ENCODE peak calls at places on chromosome 1, in nine cellular contexts. I, M, G, F, Q, J, V, U and D are unnamed samples.
A peak's percentile ranks its signal among the peaks of the same experiment; 100 is the strongest.

GRCh38 chr1:47194314-47194713 is 4.5 kb upstream of the PDZK1IP1 start:
- DNase-seq in F (no peak), I (no peak), U (no peak), M (no peak), J (no peak), V (no peak), Q (no peak), G (no peak), D (no peak)

GRCh38 chr1:78145105-78145580 is 99.4 kb downstream of the GIPC2 start:
- DNase-seq in U (peak; percentile 14), G (peak; percentile 48), I (peak; percentile 46), Q (peak; percentile 89), V (no peak), J (peak; percentile 88), F (peak; percentile 80), M (peak; percentile 76), D (peak; percentile 43)

GRCh38 chr1:222257024-222257423 is 290.9 kb downstream of the HHIPL2 start:
- DNase-seq in I (no peak), M (no peak), V (no peak), J (no peak), U (no peak), F (no peak), G (no peak), Q (no peak), D (no peak)

GRCh38 chr1:180548686-180549326 is 10.0 kb upstream of the OVAAL start:
- DNase-seq in J (no peak), Q (no peak), V (no peak), M (no peak), F (no peak), G (no peak), I (no peak), U (no peak), D (no peak)

GRCh38 chr1:163085904-163086268 is 16.7 kb downstream of the RGS4 start:
- DNase-seq in Q (peak; percentile 52), U (no peak), F (no peak), I (no peak), G (no peak), V (no peak), J (peak; percentile 87), M (no peak), D (no peak)

GRCh38 chr1:210250665-210250997 is 18.0 kb downstream of the SERTAD4 start:
- DNase-seq in Q (no peak), U (peak; percentile 31), I (no peak), V (peak; percentile 74), G (no peak), J (no peak), M (peak; percentile 52), F (peak; percentile 46), D (peak; percentile 31)

GRCh38 chr1:3636531-3636930 is 11.7 kb downstream of the TPRG1L start:
- DNase-seq in U (no peak), F (no peak), Q (no peak), J (no peak), G (no peak), M (no peak), I (no peak), V (no peak), D (no peak)

GRCh38 chr1:93178418-93178817 is 1.8 kb downstream of the TMED5 start:
- DNase-seq in V (no peak), Q (peak; percentile 10), G (no peak), M (no peak), F (peak; percentile 15), U (no peak), J (peak; percentile 41), I (no peak), D (no peak)

GRCh38 chr1:184919892-184920291 is 54.4 kb downstream of the NIBAN1 start:
- DNase-seq in F (no peak), V (no peak), G (no peak), M (no peak), J (no peak), I (no peak), U (no peak), Q (no peak), D (no peak)

GRCh38 chr1:96416111-96416595 is 305.4 kb upstream of the PTBP2 start:
- DNase-seq in V (peak; percentile 72), F (peak; percentile 55), Q (peak; percentile 96), J (peak; percentile 100), I (peak; percentile 98), U (no peak), G (no peak), M (peak; percentile 24), D (no peak)

GRCh38 chr1:158117854-158118691 is 62.6 kb upstream of the CD1D start:
- DNase-seq in J (peak; percentile 63), Q (peak; percentile 45), G (peak; percentile 42), F (peak; percentile 80), I (peak; percentile 33), U (peak; percentile 42), V (no peak), M (peak; percentile 56), D (peak; percentile 63)

GRCh38 chr1:223248001-223248786 is 105.1 kb upstream of the TLR5 start:
- DNase-seq in M (no peak), I (no peak), J (no peak), Q (no peak), V (no peak), G (no peak), U (no peak), F (no peak), D (no peak)

GRCh38 chr1:219990782-219991510 is 55.4 kb downstream of the EPRS1 start:
- DNase-seq in U (no peak), I (peak; percentile 6), M (peak; percentile 53), Q (peak; percentile 59), G (no peak), F (peak; percentile 57), J (peak; percentile 58), V (no peak), D (no peak)

GRCh38 chr1:70354332-70355110 is at the start of gene ANKRD13C:
- DNase-seq in G (peak; percentile 93), J (peak; percentile 95), V (peak; percentile 97), F (peak; percentile 98), Q (peak; percentile 98), U (peak; percentile 89), M (peak; percentile 97), I (peak; percentile 89), D (peak; percentile 89)

GRCh38 chr1:34088001-34088400 is 77.0 kb downstream of the CSMD2 start:
- DNase-seq in G (no peak), Q (no peak), M (no peak), V (no peak), I (no peak), U (no peak), J (no peak), F (no peak), D (no peak)

GRCh38 chr1:82273816-82274215 is 473.1 kb downstream of the ADGRL2 start:
- DNase-seq in J (peak; percentile 21), Q (peak; percentile 30), G (no peak), I (no peak), F (no peak), U (no peak), M (no peak), V (no peak), D (no peak)

GRCh38 chr1:59360170-59360569 is 63.3 kb downstream of the FGGY start:
- DNase-seq in M (no peak), I (no peak), U (no peak), F (no peak), J (peak; percentile 85), G (no peak), V (no peak), Q (peak; percentile 92), D (no peak)

GRCh38 chr1:159942700-159943640 is 2.4 kb downstream of the IGSF9 start:
- DNase-seq in V (peak; percentile 52), Q (no peak), G (no peak), U (no peak), I (no peak), F (no peak), M (no peak), J (no peak), D (no peak)

GRCh38 chr1:187577625-187578024 is 748.9 kb downstream of the PLA2G4A start:
- DNase-seq in U (no peak), G (no peak), V (no peak), M (no peak), J (no peak), I (no peak), Q (no peak), F (no peak), D (no peak)

GRCh38 chr1:153866045-153866850 is 56.5 kb downstream of the GATAD2B start:
- DNase-seq in F (peak; percentile 9), V (no peak), J (peak; percentile 84), U (no peak), G (no peak), M (no peak), Q (peak; percentile 50), I (peak; percentile 48), D (no peak)

GRCh38 chr1:164673584-164674214 is 114.7 kb downstream of the PBX1 start:
- DNase-seq in I (no peak), U (no peak), V (no peak), Q (peak; percentile 22), J (no peak), M (no peak), F (no peak), G (no peak), D (peak; percentile 13)
- TF ChIP-seq CTCF in I (peak; percentile 69), U (peak; percentile 13), V (no peak), Q (peak; percentile 57), J (peak; percentile 51), M (peak; percentile 55), F (peak; percentile 49), G (peak; percentile 15), D (peak; percentile 64)

DNA sequence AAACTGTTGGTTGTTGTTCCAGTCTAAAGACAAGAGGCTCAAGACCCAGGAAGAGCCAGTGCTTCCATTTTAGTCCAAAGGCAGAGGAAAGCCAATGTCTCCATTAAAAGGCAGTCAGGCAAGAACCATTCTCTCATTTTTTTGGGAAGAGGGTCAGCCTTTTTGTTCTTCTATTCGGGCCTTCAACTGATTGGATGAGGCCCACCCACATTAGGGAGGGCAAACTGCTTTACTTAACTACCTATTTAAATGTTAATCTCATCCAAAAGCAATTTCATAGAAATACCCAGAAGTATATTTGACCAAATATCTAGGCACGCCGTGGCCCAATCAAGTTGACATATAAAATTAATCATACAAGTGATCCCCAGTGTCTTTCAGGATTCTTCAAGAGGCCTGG is 104.4 kb upstream of the SYT6 start:
- DNase-seq in Q (no peak), I (no peak), F (no peak), M (no peak), G (no peak), U (no peak), J (no peak), V (no peak), D (no peak)
- TF ChIP-seq CTCF in Q (no peak), I (no peak), F (no peak), M (no peak), G (no peak), U (no peak), J (no peak), V (no peak), D (no peak)

GRCh38 chr1:174726167-174726879 is 273.4 kb upstream of the CACYBP start:
- DNase-seq in Q (peak; percentile 63), M (peak; percentile 12), U (no peak), F (peak; percentile 37), J (peak; percentile 48), G (no peak), V (no peak), I (no peak), D (no peak)
- TF ChIP-seq CTCF in Q (peak; percentile 44), M (peak; percentile 54), U (no peak), F (peak; percentile 79), J (peak; percentile 49), G (no peak), V (no peak), I (peak; percentile 14), D (peak; percentile 76)

DNA sequence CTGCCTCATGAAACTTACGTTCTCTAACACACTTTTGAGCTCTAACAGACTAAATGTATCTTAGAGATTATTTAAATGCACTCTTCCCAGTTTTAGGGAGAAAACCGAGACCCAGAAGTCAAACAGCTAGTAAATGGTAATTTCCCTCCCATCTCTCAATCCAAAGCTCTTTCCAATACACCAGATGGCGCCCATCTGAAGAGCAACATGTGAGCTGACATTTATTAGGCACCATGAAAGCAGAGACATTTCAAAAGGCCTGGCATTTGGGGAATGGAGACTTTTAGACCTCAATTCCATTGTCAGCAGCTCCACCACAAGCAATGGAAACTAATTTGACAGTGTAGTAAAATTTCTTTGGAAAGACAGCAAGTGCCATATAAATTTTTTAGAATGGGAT is 191.4 kb downstream of the DAB1 start:
- DNase-seq in G (no peak), Q (no peak), V (no peak), F (no peak), M (no peak), I (no peak), U (no peak), J (peak; percentile 6), D (no peak)
- TF ChIP-seq CTCF in G (no peak), Q (no peak), V (no peak), F (no peak), M (no peak), I (peak; percentile 19), U (no peak), J (no peak), D (no peak)